ENCODE peak calls at places on chromosomes 4 and X, in eight cellular contexts. U is body of pancreas; W is left ventricle myocardium inferior; H is A673; L is upper lobe of right lung; E is GM23248; D is CD4-positive, alpha-beta memory T cell; K is cardiac muscle cell. J is an unnamed sample. For H3K9me3, the result is how much of the 10 kb centered on the place peaks cover.

GRCh38 chr4:53863163-53863562 is 201.2 kb downstream of the CHIC2 start:
- DNase-seq in L (no peak), E (peak), U (no peak), W (peak), K (peak), D (no peak), H (no peak), J (no peak)

GRCh38 chrX:23246001-23246400 is 88.6 kb upstream of the PTCHD1 start:
- DNase-seq in H (no peak), K (no peak), E (no peak), U (no peak), W (no peak), D (no peak), L (no peak), J (no peak)

GRCh38 chrX:129755779-129756650 is 17.2 kb downstream of the XPNPEP2 start:
- DNase-seq in L (no peak), K (no peak), H (no peak), D (no peak), U (no peak), E (no peak), W (no peak), J (no peak)

GRCh38 chrX:48854898-48855297 is 19.5 kb upstream of the PCSK1N start:
- DNase-seq in U (no peak), H (peak), K (no peak), L (no peak), W (no peak), E (no peak), D (no peak), J (no peak)

GRCh38 chrX:40094900-40095587 is 2.7 kb downstream of the BCOR start:
- DNase-seq in E (peak), D (no peak), K (no peak), L (no peak), U (no peak), W (no peak), H (no peak), J (no peak)

GRCh38 chr4:14178421-14178820 is 550.9 kb upstream of the BOD1L1 start:
- DNase-seq in U (no peak), D (no peak), K (no peak), W (no peak), E (peak), H (peak), L (no peak), J (no peak)

GRCh38 chrX:44267861-44268260 is 75.6 kb downstream of the EFHC2 start:
- DNase-seq in K (no peak), L (no peak), U (no peak), W (no peak), H (no peak), D (no peak), E (no peak), J (no peak)

GRCh38 chr4:165379662-165380061 is 854 bp downstream of the CPE start:
- DNase-seq in D (no peak), U (no peak), L (no peak), E (peak), H (no peak), K (peak), W (peak), J (no peak)

GRCh38 chr4:101081695-101082369 is 265.5 kb downstream of the PPP3CA start:
- DNase-seq in E (no peak), D (no peak), W (no peak), H (peak), K (no peak), L (no peak), U (peak), J (no peak)

GRCh38 chr4:38132140-38132673 is 172.0 kb downstream of the PTTG2 start:
- DNase-seq in K (peak), H (peak), D (peak), W (no peak), E (peak), U (peak), L (no peak), J (peak)

GRCh38 chrX:10190367-10190766 is 33.6 kb downstream of the CLCN4 start:
- DNase-seq in K (peak), E (peak), U (peak), D (no peak), L (no peak), H (peak), W (no peak), J (no peak)

GRCh38 chrX:101450951-101451350 is 34.3 kb upstream of the ARMCX4 start:
- DNase-seq in D (no peak), K (peak), W (peak), L (peak), U (no peak), E (peak), H (no peak), J (no peak)

GRCh38 chr4:26860922-26861433 is 337 bp downstream of the STIM2 start:
- DNase-seq in L (peak), E (peak), H (peak), U (peak), K (peak), D (peak), W (peak), J (no peak)

GRCh38 chr4:8176547-8177399 is 18.2 kb upstream of the ABLIM2 start:
- DNase-seq in U (peak), D (no peak), K (peak), W (no peak), H (peak), L (peak), E (peak), J (no peak)

GRCh38 chr4:146545102-146545501 is 23.4 kb upstream of the SLC10A7 start:
- DNase-seq in H (peak), K (peak), E (peak), L (no peak), W (no peak), D (no peak), U (no peak), J (no peak)

GRCh38 chr4:83307920-83308319 is 23.3 kb upstream of the COQ2 start:
- DNase-seq in W (no peak), H (no peak), E (no peak), D (no peak), K (no peak), L (no peak), U (no peak), J (no peak)

GRCh38 chrX:68942141-68942540 is 113.3 kb downstream of the EFNB1 start:
- DNase-seq in D (no peak), K (no peak), U (peak), W (no peak), H (no peak), E (no peak), L (no peak), J (no peak)

GRCh38 chrX:65871671-65872311 is 168.1 kb downstream of the VSIG4 start:
- DNase-seq in H (peak), E (peak), L (no peak), K (no peak), D (no peak), W (no peak), U (no peak), J (no peak)

GRCh38 chr4:8666581-8666980 is 74.0 kb downstream of the CPZ start:
- DNase-seq in D (no peak), E (no peak), K (no peak), W (no peak), H (no peak), U (no peak), L (peak), J (no peak)

GRCh38 chr4:124530464-124531077 is 182.0 kb downstream of the ANKRD50 start:
- DNase-seq in E (peak), U (no peak), L (no peak), H (no peak), W (no peak), K (no peak), D (no peak), J (no peak)

GRCh38 chrX:111868726-111869638 is 7.0 kb upstream of the TRPC5OS start:
- DNase-seq in W (no peak), E (peak), U (no peak), K (peak), L (no peak), H (peak), D (no peak), J (no peak)

GRCh38 chr4:173218411-173219125 is 50.0 kb downstream of the GALNT7 start:
- DNase-seq in E (peak), W (no peak), H (peak), U (no peak), D (no peak), K (no peak), L (no peak), J (no peak)

GRCh38 chrX:72477787-72478186 is 94.9 kb downstream of the HDAC8 start:
- DNase-seq in L (no peak), U (no peak), D (no peak), H (no peak), K (no peak), W (no peak), E (no peak), J (no peak)

GRCh38 chrX:49271341-49271740 is 1.7 kb downstream of the PPP1R3F start:
- DNase-seq in W (no peak), E (no peak), H (no peak), L (no peak), K (no peak), D (no peak), U (peak), J (no peak)

GRCh38 chr4:138893991-138894390 is 121.6 kb upstream of the NOCT start:
- DNase-seq in W (no peak), L (no peak), K (no peak), U (no peak), E (no peak), D (no peak), H (no peak), J (no peak)

GRCh38 chrX:104122829-104123228 is 10.5 kb downstream of the ZCCHC18 start:
- DNase-seq in W (no peak), U (no peak), H (no peak), K (no peak), D (no peak), E (no peak), L (no peak), J (no peak)

GRCh38 chrX:48154796-48155195 is 24.4 kb downstream of the SPACA5B start:
- DNase-seq in D (no peak), E (no peak), L (no peak), H (no peak), U (no peak), K (no peak), W (no peak), J (no peak)

GRCh38 chr4:184599492-184600135 is 49.6 kb downstream of the CASP3 start:
- DNase-seq in E (peak), U (peak), H (no peak), L (no peak), W (no peak), D (no peak), K (no peak), J (no peak)

GRCh38 chr4:109414938-109415337 is 18.7 kb upstream of the SEC24B start:
- DNase-seq in U (no peak), E (peak), L (no peak), H (no peak), W (no peak), K (no peak), D (no peak), J (no peak)

GRCh38 chr4:155759372-155760252 is 791 bp downstream of the GUCY1B1 start:
- DNase-seq in K (peak), H (peak), W (peak), E (peak), L (peak), U (peak), D (no peak), J (no peak)

GRCh38 chrX:123814343-123814742 is 45.5 kb upstream of the XIAP start:
- DNase-seq in E (peak), U (no peak), K (no peak), D (no peak), H (no peak), L (no peak), W (no peak), J (no peak)

GRCh38 chr4:173505924-173506779 is 23.9 kb downstream of the HAND2 start:
- DNase-seq in U (peak), K (peak), D (no peak), H (peak), W (peak), L (no peak), E (peak), J (no peak)

GRCh38 chr4:156968479-156968984 is 3.1 kb downstream of the PDGFC start:
- DNase-seq in K (peak), H (peak), U (peak), E (peak), L (no peak), D (no peak), W (peak), J (no peak)

GRCh38 chrX:109830704-109831206 is 97.7 kb upstream of the ACSL4 start:
- DNase-seq in H (no peak), L (no peak), U (peak), K (no peak), W (no peak), E (peak), D (no peak), J (no peak)

GRCh38 chrX:45668686-45669443 is 468.2 kb upstream of the DIPK2B start:
- DNase-seq in H (no peak), W (no peak), E (peak), U (no peak), K (no peak), D (no peak), L (no peak), J (no peak)

GRCh38 chr4:137370206-137370633 is 162.1 kb downstream of the PCDH18 start:
- DNase-seq in U (no peak), K (no peak), H (no peak), E (peak), D (no peak), W (no peak), L (no peak), J (no peak)

GRCh38 chrX:97743014-97743413 is 859.3 kb downstream of the RPA4 start:
- DNase-seq in U (no peak), H (peak), L (no peak), W (no peak), K (no peak), E (peak), D (no peak), J (no peak)

GRCh38 chrX:132810964-132811712 is 147.3 kb downstream of the HS6ST2 start:
- DNase-seq in D (no peak), E (no peak), W (no peak), K (no peak), H (no peak), L (no peak), U (no peak), J (no peak)

DNA sequence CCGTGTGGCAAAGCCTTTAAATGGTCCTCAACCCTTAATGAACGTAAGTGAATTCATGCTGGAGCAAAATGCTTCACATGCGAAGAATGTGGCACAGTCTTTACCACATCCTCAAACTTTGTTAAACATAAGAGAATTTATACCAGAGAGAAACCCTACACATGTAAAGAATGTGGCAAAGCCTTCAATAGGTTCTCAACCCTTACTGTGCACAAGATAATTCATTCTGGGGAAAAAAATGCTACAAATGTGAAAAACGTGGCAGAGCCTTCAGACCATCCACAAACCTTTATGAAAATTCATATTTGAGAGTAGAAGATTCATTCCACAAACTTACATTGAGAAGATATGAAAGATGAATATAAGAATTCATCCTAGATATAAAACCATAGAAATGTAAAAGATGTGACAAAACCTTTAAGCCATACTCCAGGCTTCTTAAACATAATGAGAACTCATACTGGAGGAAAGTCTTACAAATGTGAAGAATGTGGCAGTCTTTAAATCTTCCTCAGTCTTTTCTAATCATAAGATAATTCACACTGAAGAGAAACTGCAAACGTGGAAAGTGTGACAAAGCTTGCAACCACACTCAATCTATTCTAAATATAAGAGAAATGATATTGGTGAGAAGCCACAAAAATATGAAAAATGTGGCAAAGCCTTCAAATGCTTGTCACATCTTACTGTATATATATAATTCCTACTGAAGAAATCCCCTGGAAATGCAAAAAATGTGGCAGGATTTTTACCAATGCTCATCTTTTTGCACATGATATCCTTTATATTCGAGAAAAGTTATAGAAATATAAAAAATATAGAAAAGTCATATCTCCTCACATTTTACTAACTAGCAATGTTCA is 36.9 kb downstream of the ZNF141 start:
- DNase-seq in U (no peak), D (no peak), H (no peak), E (no peak), W (no peak), L (no peak), K (no peak), J (no peak)
- H3K9me3 ChIP-seq in U (half or more), D (half or more), H (half or more), E (under half), W (half or more), L (half or more), K (under half), J (half or more)

GRCh38 chrX:125846251-125846650 is 319.8 kb downstream of the DCAF12L2 start:
- DNase-seq in L (no peak), W (no peak), D (no peak), E (no peak), K (no peak), H (no peak), U (no peak), J (no peak)
- H3K9me3 ChIP-seq in L (under half), W (under half), D (under half), E (under half), K (under half), H (under half), U (under half), J (under half)

GRCh38 chrX:135432881-135433521 is 11.3 kb downstream of the SMIM10L2A start:
- DNase-seq in U (no peak), W (no peak), E (no peak), H (peak), D (no peak), L (peak), K (no peak), J (no peak)
- H3K9me3 ChIP-seq in U (under half), W (under half), E (under half), H (under half), D (under half), L (under half), K (under half), J (under half)

GRCh38 chr4:167973513-167973912 is 118.8 kb upstream of the ANXA10 start:
- DNase-seq in D (no peak), K (no peak), U (no peak), H (no peak), W (no peak), L (no peak), E (no peak), J (no peak)
- H3K9me3 ChIP-seq in D (under half), K (under half), U (under half), H (under half), W (half or more), L (under half), E (under half), J (under half)